ENCODE peak calls at places on chromosomes 4 and X, in six cellular contexts. One of them, this sample, is unnamed.

GRCh38 chrX:29233592-29234179 is 646.4 kb downstream of the IL1RAPL1 start:
- DNase-seq in M059J: peak
- DNase-seq in T-cell: no peak
- DNase-seq in OCI-M1: no peak
- DNase-seq in HEK293T: no peak
- DNase-seq in stimulated activated CD4-positive, alpha-beta T cell treated with anti-CD3 and anti-CD28 coated beads, Interleukin-4, amount 100 ng/mL, for 4 hours: no peak
- DNase-seq in this sample: no peak

GRCh38 chr4:144709793-144710525 is 64.0 kb downstream of the HHIP start:
- DNase-seq in HEK293T: no peak
- DNase-seq in OCI-M1: no peak
- DNase-seq in T-cell: no peak
- DNase-seq in M059J: peak
- DNase-seq in stimulated activated CD4-positive, alpha-beta T cell treated with anti-CD3 and anti-CD28 coated beads, Interleukin-4, amount 100 ng/mL, for 4 hours: no peak
- DNase-seq in this sample: no peak

GRCh38 chrX:11265352-11265751 is 27.9 kb upstream of the AMELX start:
- DNase-seq in HEK293T: no peak
- DNase-seq in stimulated activated CD4-positive, alpha-beta T cell treated with anti-CD3 and anti-CD28 coated beads, Interleukin-4, amount 100 ng/mL, for 4 hours: no peak
- DNase-seq in T-cell: no peak
- DNase-seq in M059J: no peak
- DNase-seq in OCI-M1: no peak
- DNase-seq in this sample: no peak

GRCh38 chrX:121052122-121052521 is 4.7 kb downstream of the GLUD2 start:
- DNase-seq in OCI-M1: no peak
- DNase-seq in stimulated activated CD4-positive, alpha-beta T cell treated with anti-CD3 and anti-CD28 coated beads, Interleukin-4, amount 100 ng/mL, for 4 hours: no peak
- DNase-seq in T-cell: no peak
- DNase-seq in HEK293T: no peak
- DNase-seq in M059J: no peak
- DNase-seq in this sample: no peak

GRCh38 chrX:17597836-17598434 is 139.4 kb upstream of the SCML1 start:
- DNase-seq in T-cell: no peak
- DNase-seq in M059J: peak
- DNase-seq in stimulated activated CD4-positive, alpha-beta T cell treated with anti-CD3 and anti-CD28 coated beads, Interleukin-4, amount 100 ng/mL, for 4 hours: no peak
- DNase-seq in HEK293T: no peak
- DNase-seq in OCI-M1: no peak
- DNase-seq in this sample: no peak

GRCh38 chrX:153333271-153333670 is 682 bp upstream of the ZNF275 start:
- DNase-seq in M059J: no peak
- DNase-seq in T-cell: no peak
- DNase-seq in stimulated activated CD4-positive, alpha-beta T cell treated with anti-CD3 and anti-CD28 coated beads, Interleukin-4, amount 100 ng/mL, for 4 hours: no peak
- DNase-seq in HEK293T: no peak
- DNase-seq in OCI-M1: no peak
- DNase-seq in this sample: no peak

GRCh38 chr4:87270144-87270543 is 49.7 kb upstream of the KLHL8 start:
- DNase-seq in stimulated activated CD4-positive, alpha-beta T cell treated with anti-CD3 and anti-CD28 coated beads, Interleukin-4, amount 100 ng/mL, for 4 hours: no peak
- DNase-seq in M059J: peak
- DNase-seq in HEK293T: peak
- DNase-seq in T-cell: no peak
- DNase-seq in OCI-M1: peak
- DNase-seq in this sample: no peak

GRCh38 chr4:106707776-106708603 is 328.1 kb downstream of the DKK2 start:
- DNase-seq in T-cell: no peak
- DNase-seq in OCI-M1: peak
- DNase-seq in M059J: peak
- DNase-seq in stimulated activated CD4-positive, alpha-beta T cell treated with anti-CD3 and anti-CD28 coated beads, Interleukin-4, amount 100 ng/mL, for 4 hours: no peak
- DNase-seq in HEK293T: no peak
- DNase-seq in this sample: no peak

This sample was measured in vagina.